ENCODE peak calls at places on chromosome 15, in nine cellular contexts. S, U, F, Q, I, L, M, X and E are unnamed samples.

GRCh38 chr15:37090543-37091175 is 9.7 kb downstream of the MEIS2 start:
- DNase-seq in S (no peak), U (no peak), F (no peak), Q (no peak), I (no peak), L (no peak), M (no peak), X (no peak), E (no peak)

GRCh38 chr15:33693166-33693830 is 275.0 kb upstream of the CHRM5 start:
- DNase-seq in S (no peak), U (peak), F (no peak), Q (no peak), I (no peak), L (no peak), M (no peak), X (no peak), E (no peak)

GRCh38 chr15:58505581-58505980 is 73.8 kb downstream of the LIPC start:
- DNase-seq in S (no peak), U (no peak), F (no peak), Q (no peak), I (no peak), L (no peak), M (no peak), X (no peak), E (no peak)

GRCh38 chr15:51714162-51714561 is 23.3 kb downstream of the LYSMD2 start:
- DNase-seq in S (no peak), U (no peak), F (no peak), Q (no peak), I (no peak), L (no peak), M (no peak), X (no peak), E (no peak)

GRCh38 chr15:32867313-32867626 is 149.5 kb downstream of the GREM1 start:
- DNase-seq in S (no peak), U (no peak), F (no peak), Q (no peak), I (peak), L (peak), M (no peak), X (no peak), E (no peak)

GRCh38 chr15:70521576-70522322 is 241.6 kb downstream of the UACA start:
- DNase-seq in S (no peak), U (no peak), F (no peak), Q (no peak), I (no peak), L (no peak), M (no peak), X (no peak), E (no peak)

GRCh38 chr15:63089260-63090043 is 32.2 kb upstream of the LACTB start:
- DNase-seq in S (no peak), U (no peak), F (no peak), Q (no peak), I (peak), L (peak), M (no peak), X (no peak), E (peak)

GRCh38 chr15:72846027-72846426 is 62.5 kb upstream of the ADPGK start:
- DNase-seq in S (no peak), U (no peak), F (no peak), Q (no peak), I (no peak), L (peak), M (no peak), X (no peak), E (no peak)

GRCh38 chr15:39239562-39239961 is 341.3 kb upstream of the THBS1 start:
- DNase-seq in S (no peak), U (no peak), F (no peak), Q (no peak), I (no peak), L (no peak), M (no peak), X (no peak), E (no peak)

GRCh38 chr15:75705854-75706681 is 6.6 kb downstream of the CSPG4 start:
- DNase-seq in S (no peak), U (no peak), F (no peak), Q (no peak), I (no peak), L (no peak), M (no peak), X (no peak), E (no peak)

GRCh38 chr15:33330931-33331330 is 20.2 kb downstream of the RYR3 start:
- DNase-seq in S (no peak), U (no peak), F (no peak), Q (no peak), I (no peak), L (no peak), M (no peak), X (no peak), E (no peak)

GRCh38 chr15:99683000-99683670 is 50.1 kb downstream of the LYSMD4 start:
- DNase-seq in S (no peak), U (no peak), F (peak), Q (peak), I (no peak), L (peak), M (no peak), X (no peak), E (no peak)

GRCh38 chr15:71328453-71328852 is 213.2 kb downstream of the THSD4 start:
- DNase-seq in S (no peak), U (no peak), F (no peak), Q (no peak), I (no peak), L (no peak), M (no peak), X (no peak), E (no peak)

GRCh38 chr15:47135279-47135678 is 582.0 kb upstream of the SEMA6D start:
- DNase-seq in S (no peak), U (no peak), F (no peak), Q (no peak), I (no peak), L (no peak), M (no peak), X (no peak), E (no peak)

GRCh38 chr15:46413799-46414198 is 779.0 kb downstream of the SQOR start:
- DNase-seq in S (no peak), U (no peak), F (no peak), Q (no peak), I (no peak), L (no peak), M (no peak), X (no peak), E (no peak)

GRCh38 chr15:69031013-69032001 is 16.8 kb downstream of the NOX5 start:
- DNase-seq in S (peak), U (no peak), F (peak), Q (peak), I (peak), L (peak), M (peak), X (peak), E (peak)